ENCODE peak calls at places on chromosome 2, in seven cellular contexts. R is activated naive CD8-positive, alpha-beta T cell treated with anti-CD3 and anti-CD28 coated beads, Interleukin-2, amount 10 ng/mL, durations not matched to agents 7 days and 5 days; B is AG10803; E is HT1080; X is COR-L47; M is NCI-H187; I is EL. Q is an unnamed sample.

GRCh38 chr2:230904856-230905447 is 20.1 kb downstream of the GPR55 start:
- DNase-seq in X (no peak), R (peak), E (no peak), I (no peak), M (no peak), B (no peak), Q (no peak)

GRCh38 chr2:188978291-188979081 is 4.3 kb downstream of the COL3A1 start:
- DNase-seq in I (peak), X (no peak), M (no peak), E (no peak), R (no peak), B (peak), Q (no peak)

GRCh38 chr2:108330971-108331370 is 42.3 kb downstream of the SULT1C2 start:
- DNase-seq in M (no peak), E (no peak), R (no peak), X (no peak), B (peak), I (peak), Q (no peak)

GRCh38 chr2:67169417-67170140 is 227.6 kb upstream of the ETAA1 start:
- DNase-seq in B (peak), R (no peak), M (no peak), I (peak), X (no peak), E (peak), Q (no peak)

GRCh38 chr2:109266998-109267854 is 138.2 kb downstream of the SH3RF3 start:
- DNase-seq in I (no peak), X (no peak), R (no peak), B (no peak), M (no peak), E (no peak), Q (no peak)

GRCh38 chr2:120590841-120591240 is 144.8 kb upstream of the GLI2 start:
- DNase-seq in R (no peak), X (no peak), E (no peak), I (no peak), B (no peak), M (no peak), Q (no peak)

GRCh38 chr2:23901966-23902942 is 24.7 kb downstream of the ATAD2B start:
- DNase-seq in I (peak), B (peak), R (no peak), M (no peak), E (no peak), X (no peak), Q (no peak)

GRCh38 chr2:144671695-144672094 is 151.8 kb upstream of the ZEB2 start:
- DNase-seq in I (peak), R (no peak), X (no peak), B (peak), E (peak), M (no peak), Q (no peak)

GRCh38 chr2:231541605-231542509 is 11.6 kb upstream of the NMUR1 start:
- DNase-seq in X (no peak), R (no peak), E (no peak), B (no peak), M (no peak), I (no peak), Q (no peak)

GRCh38 chr2:237223208-237223861 is 137.6 kb downstream of the COPS8 start:
- DNase-seq in I (peak), M (no peak), B (peak), E (peak), X (no peak), R (no peak), Q (no peak)

GRCh38 chr2:61763605-61764034 is 90.2 kb downstream of the FAM161A start:
- DNase-seq in E (no peak), R (no peak), M (peak), B (peak), X (peak), I (peak), Q (peak)

GRCh38 chr2:226536410-226536809 is 263.2 kb downstream of the IRS1 start:
- DNase-seq in E (no peak), B (no peak), X (no peak), I (no peak), R (no peak), M (no peak), Q (no peak)